ENCODE peak calls at places on chromosome 9, in four cellular contexts. K is uterus, A is GM20000, S is cardiac fibroblast. U is an unnamed sample.

GRCh38 chr9:83188272-83188671 is 125.3 kb upstream of the RASEF start:
- DNase-seq in K (no peak), A (no peak), S (no peak), U (no peak)

GRCh38 chr9:29769019-29769418 is 2195.7 kb upstream of the C9orf72 start:
- DNase-seq in K (no peak), A (no peak), S (no peak), U (no peak)

GRCh38 chr9:5863092-5863746 is 27.5 kb upstream of the MLANA start:
- DNase-seq in K (no peak), A (no peak), S (no peak), U (no peak)

GRCh38 chr9:99778308-99778707 is 43.4 kb upstream of the NR4A3 start:
- DNase-seq in K (no peak), A (no peak), S (peak), U (no peak)

GRCh38 chr9:107954303-107954702 is 464.7 kb upstream of the KLF4 start:
- DNase-seq in K (no peak), A (no peak), S (no peak), U (no peak)

GRCh38 chr9:7103382-7104170 is 345.8 kb downstream of the KDM4C start:
- DNase-seq in K (no peak), A (no peak), S (peak), U (no peak)

GRCh38 chr9:21690561-21690960 is 111.9 kb upstream of the MTAP start:
- DNase-seq in K (no peak), A (no peak), S (peak), U (no peak)

GRCh38 chr9:892123-892522 is 50.6 kb downstream of the DMRT1 start:
- DNase-seq in K (no peak), A (no peak), S (no peak), U (no peak)

GRCh38 chr9:69149321-69149807 is 24.7 kb upstream of the TJP2 start:
- DNase-seq in K (no peak), A (no peak), S (peak), U (no peak)

GRCh38 chr9:28293691-28294090 is 720.4 kb upstream of the C9orf72 start:
- DNase-seq in K (no peak), A (no peak), S (no peak), U (no peak)

GRCh38 chr9:76099516-76099915 is 209.0 kb downstream of the PCSK5 start:
- DNase-seq in K (no peak), A (no peak), S (no peak), U (no peak)

GRCh38 chr9:107727113-107727780 is 237.7 kb upstream of the KLF4 start:
- DNase-seq in K (no peak), A (no peak), S (no peak), U (no peak)

GRCh38 chr9:114851301-114851700 is 45.5 kb upstream of the TNFSF15 start:
- DNase-seq in K (no peak), A (no peak), S (no peak), U (no peak)

GRCh38 chr9:17906204-17906840 is 327.5 kb downstream of the SH3GL2 start:
- DNase-seq in K (peak), A (peak), S (peak), U (no peak)

GRCh38 chr9:935348-935965 is 41.0 kb upstream of the DMRT3 start:
- DNase-seq in K (no peak), A (no peak), S (no peak), U (no peak)

GRCh38 chr9:95087659-95088242 is 229.8 kb downstream of the FANCC start:
- DNase-seq in K (no peak), A (peak), S (no peak), U (no peak)

GRCh38 chr9:81069038-81069795 is 620.1 kb downstream of the TLE1 start:
- DNase-seq in K (no peak), A (no peak), S (no peak), U (no peak)

GRCh38 chr9:123544007-123544827 is 188.2 kb downstream of the CRB2 start:
- DNase-seq in K (no peak), A (peak), S (peak), U (no peak)

GRCh38 chr9:112308576-112308975 is 24.8 kb downstream of the PTBP3 start:
- DNase-seq in K (no peak), A (no peak), S (no peak), U (no peak)

GRCh38 chr9:20255052-20255451 is 367.2 kb downstream of the MLLT3 start:
- DNase-seq in K (no peak), A (no peak), S (no peak), U (no peak)

GRCh38 chr9:109683521-109683920 is 96.5 kb upstream of the PALM2AKAP2 start:
- DNase-seq in K (no peak), A (no peak), S (no peak), U (no peak)

GRCh38 chr9:123097709-123098459 is 64.4 kb downstream of the GPR21 start:
- DNase-seq in K (no peak), A (no peak), S (no peak), U (no peak)

GRCh38 chr9:133359420-133360175 is 3.2 kb downstream of the SURF2 start:
- DNase-seq in K (no peak), A (no peak), S (no peak), U (no peak)

GRCh38 chr9:24961787-24962186 is 416.1 kb upstream of the IZUMO3 start:
- DNase-seq in K (no peak), A (no peak), S (no peak), U (no peak)

GRCh38 chr9:4207881-4208615 is 91.8 kb downstream of the GLIS3 start:
- DNase-seq in K (no peak), A (no peak), S (peak), U (no peak)

GRCh38 chr9:91589101-91589553 is 165.5 kb upstream of the NFIL3 start:
- DNase-seq in K (peak), A (peak), S (peak), U (peak)

GRCh38 chr9:10858817-10859216 is 246.0 kb upstream of the PTPRD start:
- DNase-seq in K (no peak), A (no peak), S (no peak), U (no peak)

GRCh38 chr9:10855847-10856246 is 243.0 kb upstream of the PTPRD start:
- DNase-seq in K (no peak), A (no peak), S (peak), U (no peak)
- TF ChIP-seq CTCF in K (no peak), A (no peak), S (peak), U (no peak)

GRCh38 chr9:94002316-94003140 is 47.4 kb upstream of the BARX1 start:
- DNase-seq in K (no peak), A (peak), S (peak), U (no peak)

GRCh38 chr9:93994132-93994531 is 39.0 kb upstream of the BARX1 start:
- DNase-seq in K (no peak), A (no peak), S (no peak), U (no peak)

GRCh38 chr9:93996367-93996766 is 41.2 kb upstream of the BARX1 start:
- DNase-seq in K (no peak), A (no peak), S (no peak), U (no peak)

GRCh38 chr9:93992830-93993229 is 37.7 kb upstream of the BARX1 start:
- DNase-seq in K (no peak), A (no peak), S (no peak), U (no peak)

GRCh38 chr9:93996863-93997262 is 41.7 kb upstream of the BARX1 start:
- DNase-seq in K (no peak), A (no peak), S (no peak), U (no peak)
- TF ChIP-seq CTCF in K (no peak), A (no peak), S (peak), U (no peak)

GRCh38 chr9:131236761-131237160 is 39.5 kb downstream of the FAM78A start:
- DNase-seq in K (no peak), A (no peak), S (no peak), U (no peak)

GRCh38 chr9:131237311-131237710 is 39.0 kb downstream of the FAM78A start:
- DNase-seq in K (no peak), A (no peak), S (no peak), U (no peak)

GRCh38 chr9:131238402-131239021 is 37.8 kb downstream of the FAM78A start:
- DNase-seq in K (no peak), A (no peak), S (peak), U (no peak)

GRCh38 chr9:131239307-131239975 is 36.9 kb downstream of the FAM78A start:
- DNase-seq in K (no peak), A (no peak), S (no peak), U (no peak)

GRCh38 chr9:131237931-131238401 is 38.3 kb downstream of the FAM78A start:
- DNase-seq in K (no peak), A (peak), S (peak), U (no peak)
- TF ChIP-seq CTCF in K (no peak), A (no peak), S (no peak), U (no peak)

DNA sequence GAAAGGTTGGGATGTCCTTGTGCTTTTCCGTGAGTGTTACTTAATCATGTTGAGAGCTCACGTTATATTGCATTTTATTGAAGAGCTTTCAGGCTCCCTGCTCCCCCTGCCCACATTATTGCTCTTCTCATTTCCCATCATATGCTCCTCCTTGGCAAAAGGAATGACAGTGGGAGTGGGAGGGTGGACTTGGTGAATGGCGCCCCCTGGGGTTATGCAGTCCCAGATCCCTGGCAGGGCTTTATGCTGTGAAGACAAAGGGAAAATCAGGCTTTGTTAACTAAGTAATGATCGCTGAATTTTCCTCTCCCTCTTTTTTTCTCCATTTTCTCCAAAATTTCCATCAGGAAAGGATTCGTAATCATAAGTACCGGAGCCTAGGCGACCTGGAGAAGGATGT is 166.6 kb downstream of the SMARCA2 start:
- DNase-seq in K (no peak), A (no peak), S (peak), U (no peak)
- TF ChIP-seq CTCF in K (peak), A (peak), S (peak), U (no peak)

DNA sequence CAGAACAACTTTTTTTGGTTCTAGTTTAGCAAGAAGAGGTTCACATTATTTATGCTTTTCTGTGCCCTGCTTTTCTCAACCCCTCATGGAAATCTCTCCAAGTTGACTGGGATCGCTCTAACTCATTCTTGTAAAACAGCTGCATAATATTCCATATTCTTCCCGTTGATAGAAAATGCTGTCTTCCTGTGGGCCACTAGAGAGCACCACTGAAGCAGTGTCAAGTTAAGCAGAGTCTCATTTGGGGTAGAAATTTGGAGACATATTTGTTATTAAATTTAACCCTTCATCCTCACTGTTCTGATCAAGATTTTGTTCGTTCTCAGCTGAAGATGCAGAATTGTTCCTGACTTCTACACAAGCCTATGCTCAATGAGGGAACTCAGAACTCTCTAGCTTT is 140.1 kb downstream of the CEMIP2 start:
- DNase-seq in K (no peak), A (no peak), S (peak), U (no peak)
- TF ChIP-seq CTCF in K (no peak), A (no peak), S (peak), U (no peak)

GRCh38 chr9:36912620-36913019 is 121.4 kb downstream of the PAX5 start:
- DNase-seq in K (no peak), A (no peak), S (no peak), U (no peak)

GRCh38 chr9:36911037-36911436 is 123.0 kb downstream of the PAX5 start:
- DNase-seq in K (no peak), A (no peak), S (no peak), U (no peak)

GRCh38 chr9:36914212-36914577 is 119.9 kb downstream of the PAX5 start:
- DNase-seq in K (no peak), A (no peak), S (no peak), U (no peak)

GRCh38 chr9:36911601-36912412 is 122.3 kb downstream of the PAX5 start:
- DNase-seq in K (no peak), A (no peak), S (no peak), U (no peak)

GRCh38 chr9:36913393-36914211 is 120.5 kb downstream of the PAX5 start:
- DNase-seq in K (no peak), A (no peak), S (no peak), U (no peak)
- TF ChIP-seq CTCF in K (no peak), A (no peak), S (peak), U (no peak)

GRCh38 chr9:121700165-121700830 is 48.9 kb downstream of the DAB2IP start:
- DNase-seq in K (peak), A (peak), S (peak), U (no peak)

GRCh38 chr9:121701736-121702261 is 50.4 kb downstream of the DAB2IP start:
- DNase-seq in K (no peak), A (no peak), S (no peak), U (no peak)

GRCh38 chr9:121700831-121701419 is 49.5 kb downstream of the DAB2IP start:
- DNase-seq in K (no peak), A (no peak), S (no peak), U (no peak)

GRCh38 chr9:121704281-121704680 is 52.8 kb downstream of the DAB2IP start:
- DNase-seq in K (no peak), A (no peak), S (no peak), U (no peak)

GRCh38 chr9:121703014-121703734 is 51.7 kb downstream of the DAB2IP start:
- DNase-seq in K (no peak), A (no peak), S (no peak), U (no peak)
- TF ChIP-seq CTCF in K (no peak), A (peak), S (peak), U (no peak)

DNA sequence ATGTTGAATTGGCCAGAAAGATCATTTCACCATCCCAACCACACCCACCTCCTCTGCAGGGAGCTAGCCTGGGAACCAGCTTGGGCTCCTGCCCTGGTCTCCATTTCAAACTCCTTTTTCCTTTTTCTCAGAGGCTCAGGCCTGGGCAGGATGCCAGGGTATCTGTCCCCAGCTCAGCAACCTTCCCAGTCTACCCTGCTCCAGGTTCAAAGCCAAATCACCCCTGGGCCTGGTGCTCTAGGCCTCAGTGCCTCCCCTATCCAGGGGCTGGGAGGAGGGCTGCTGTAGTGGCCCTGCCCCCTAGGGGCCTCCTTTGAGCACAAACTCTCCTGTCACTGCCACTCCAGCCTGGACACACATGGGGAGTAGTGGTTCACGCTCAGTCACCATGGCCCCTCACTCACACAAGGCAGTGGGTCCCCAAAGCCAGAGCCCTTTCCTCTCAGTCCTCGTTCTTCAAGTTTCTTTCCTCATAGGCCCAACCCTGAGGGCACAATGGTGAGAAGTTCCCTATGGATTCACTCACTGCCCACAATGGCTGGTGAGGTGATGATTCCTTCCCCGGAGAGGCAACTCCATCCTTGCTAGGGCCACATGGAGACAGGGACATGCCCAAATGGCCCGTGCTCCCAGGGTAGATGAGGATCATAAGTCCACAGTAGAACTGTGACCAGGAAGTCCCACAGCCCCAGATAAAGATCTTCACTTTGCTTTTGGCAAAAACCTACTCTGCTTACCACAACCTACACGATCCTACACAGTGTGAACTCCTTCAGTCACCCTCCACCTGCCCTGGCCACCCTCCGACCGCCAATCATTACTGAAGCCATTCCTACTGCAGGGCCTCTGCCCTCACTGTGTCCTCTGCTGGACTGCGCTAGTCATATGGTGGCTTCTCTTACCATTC is 1.6 kb upstream of the ST6GALNAC4 start:
- DNase-seq in K (no peak), A (no peak), S (peak), U (no peak)
- TF ChIP-seq CTCF in K (no peak), A (peak), S (no peak), U (no peak)

U was measured in omental fat pad.